ENCODE peak calls at places on chromosome 18, in four cellular contexts. D is stimulated activated CD4-positive, alpha-beta T cell treated with anti-CD3 and anti-CD28 coated beads, Interleukin-2, amount 100 ng/mL, for 48 hours; X is central memory CD8-positive, alpha-beta T cell; G is fibroblast of the conjunctiva. Y is an unnamed sample.

GRCh38 chr18:70288171-70288850 is 534 bp upstream of the SOCS6 start:
- DNase-seq in X (no peak), G (no peak), D (no peak), Y (no peak)

GRCh38 chr18:23211146-23211545 is 75.9 kb downstream of the CABLES1 start:
- DNase-seq in G (no peak), D (no peak), X (no peak), Y (no peak)

GRCh38 chr18:2971741-2972552 is 41.0 kb downstream of the LPIN2 start:
- DNase-seq in G (no peak), X (peak; percentile 46), D (peak; percentile 59), Y (no peak)

GRCh38 chr18:4264347-4264791 is 190.7 kb downstream of the DLGAP1 start:
- DNase-seq in G (no peak), D (no peak), X (no peak), Y (no peak)

GRCh38 chr18:13910986-13911385 is 4.3 kb downstream of the MC2R start:
- DNase-seq in G (no peak), X (no peak), D (no peak), Y (no peak)

GRCh38 chr18:79982736-79983135 is 5.6 kb downstream of the TXNL4A start:
- DNase-seq in X (no peak), D (peak; percentile 22), G (no peak), Y (no peak)

GRCh38 chr18:49866680-49867079 is 53.3 kb upstream of the ACAA2 start:
- DNase-seq in G (no peak), X (no peak), D (no peak), Y (no peak)

GRCh38 chr18:38747153-38747552 is 1181.6 kb upstream of the CELF4 start:
- DNase-seq in G (no peak), X (no peak), D (no peak), Y (no peak)

GRCh38 chr18:48404707-48405106 is 4.5 kb downstream of the ZBTB7C start:
- DNase-seq in D (no peak), X (no peak), G (no peak), Y (no peak)

GRCh38 chr18:52326001-52326400 is 14.0 kb upstream of the DCC start:
- DNase-seq in D (no peak), X (no peak), G (no peak), Y (no peak)

GRCh38 chr18:41265047-41265446 is 690.0 kb upstream of the PIK3C3 start:
- DNase-seq in G (no peak), D (no peak), X (no peak), Y (no peak)

GRCh38 chr18:78637442-78638402 is 341.9 kb upstream of the SALL3 start:
- DNase-seq in D (no peak), G (no peak), X (no peak), Y (no peak)

GRCh38 chr18:64987096-64987495 is 763.7 kb upstream of the CDH7 start:
- DNase-seq in G (no peak), X (no peak), D (no peak), Y (no peak)

GRCh38 chr18:63240541-63241316 is 78.8 kb downstream of the BCL2 start:
- DNase-seq in G (no peak), D (no peak), X (no peak), Y (no peak)

GRCh38 chr18:24514439-24514838 is 54.0 kb downstream of the HRH4 start:
- DNase-seq in D (no peak), X (no peak), G (peak; percentile 34), Y (no peak)

GRCh38 chr18:9751371-9752031 is 43.4 kb downstream of the RAB31 start:
- DNase-seq in G (no peak), D (no peak), X (no peak), Y (peak; percentile 80)

GRCh38 chr18:5073026-5073944 is 123.8 kb downstream of the AKAIN1 start:
- DNase-seq in G (no peak), X (no peak), D (no peak), Y (no peak)

GRCh38 chr18:63590368-63590767 is 3.2 kb downstream of the SERPINB13 start:
- DNase-seq in X (no peak), D (no peak), G (no peak), Y (no peak)

GRCh38 chr18:70490008-70490933 is 201.4 kb downstream of the SOCS6 start:
- DNase-seq in G (peak; percentile 44), D (peak; percentile 11), X (no peak), Y (peak; percentile 45)

GRCh38 chr18:46281185-46282176 is 177.3 kb downstream of the HAUS1 start:
- DNase-seq in X (peak; percentile 26), G (peak; percentile 65), D (peak; percentile 49), Y (peak; percentile 69)

GRCh38 chr18:74196220-74197119 is 48.1 kb downstream of the TIMM21 start:
- DNase-seq in G (peak; percentile 60), D (peak; percentile 25), X (no peak), Y (peak; percentile 52)

GRCh38 chr18:61578846-61579245 is 245.6 kb downstream of the CDH20 start:
- DNase-seq in D (no peak), X (no peak), G (no peak), Y (no peak)

GRCh38 chr18:22191986-22192385 is 22.6 kb downstream of the GATA6 start:
- DNase-seq in G (no peak), D (no peak), X (no peak), Y (no peak)

GRCh38 chr18:2994603-2995432 is 18.1 kb downstream of the LPIN2 start:
- DNase-seq in D (peak; percentile 53), G (no peak), X (peak; percentile 50), Y (no peak)